ENCODE peak calls at places on chromosome 14, in nine cellular contexts. I is adrenal gland; R is activated CD8-positive, alpha-beta T cell treated with anti-CD3 and anti-CD28 coated beads, Interleukin-2, amount 10 ng/mL, durations not matched to agents 7 days and 5 days; F is HTR-8/SVneo; P is stimulated activated CD4-positive, alpha-beta T cell treated with anti-CD3 and anti-CD28 coated beads, Interleukin-15, amount 100 ng/mL, for 48 hours; T is anterior cingulate cortex; Q is HCT116; M is K562; O is right lobe of liver. Y is an unnamed sample.

GRCh38 chr14:77409131-77409533 is 14.2 kb downstream of the NOXRED1 start:
- DNase-seq in I (no peak), R (peak; percentile 21), F (no peak), P (no peak), T (no peak), Q (peak; percentile 21), M (no peak), O (no peak), Y (no peak)

GRCh38 chr14:68842298-68842697 is 49.4 kb upstream of the ZFP36L1 start:
- DNase-seq in I (no peak), R (no peak), F (no peak), P (no peak), T (no peak), Q (no peak), M (no peak), O (no peak), Y (no peak)

GRCh38 chr14:51534623-51535022 is 117.1 kb upstream of the FRMD6 start:
- DNase-seq in I (peak; percentile 25), R (no peak), F (no peak), P (no peak), T (no peak), Q (peak; percentile 71), M (no peak), O (peak; percentile 87), Y (no peak)

GRCh38 chr14:102424520-102424919 is 61.8 kb downstream of the TECPR2 start:
- DNase-seq in I (no peak), R (no peak), F (no peak), P (no peak), T (no peak), Q (no peak), M (no peak), O (no peak), Y (no peak)

GRCh38 chr14:102833341-102833740 is 56.1 kb downstream of the TRAF3 start:
- DNase-seq in I (no peak), R (no peak), F (no peak), P (no peak), T (no peak), Q (no peak), M (no peak), O (no peak), Y (no peak)

GRCh38 chr14:57833304-57833703 is 32.6 kb downstream of the SLC35F4 start:
- DNase-seq in I (peak; percentile 79), R (no peak), F (no peak), P (no peak), T (no peak), Q (peak; percentile 96), M (no peak), O (no peak), Y (no peak)

GRCh38 chr14:51382506-51382905 is 142.5 kb downstream of the TMX1 start:
- DNase-seq in I (no peak), R (no peak), F (no peak), P (no peak), T (no peak), Q (no peak), M (no peak), O (no peak), Y (no peak)

GRCh38 chr14:33914676-33915516 is 36.0 kb downstream of the EGLN3 start:
- DNase-seq in I (no peak), R (no peak), F (peak; percentile 58), P (no peak), T (no peak), Q (peak; percentile 79), M (peak; percentile 24), O (no peak), Y (no peak)

GRCh38 chr14:105281354-105282097 is 19.3 kb downstream of the BRF1 start:
- DNase-seq in I (peak; percentile 58), R (peak; percentile 45), F (peak; percentile 65), P (no peak), T (no peak), Q (no peak), M (peak; percentile 24), O (no peak), Y (no peak)

GRCh38 chr14:61229475-61229888 is 51.7 kb downstream of the TMEM30B start:
- DNase-seq in I (no peak), R (no peak), F (no peak), P (no peak), T (no peak), Q (no peak), M (no peak), O (no peak), Y (no peak)

GRCh38 chr14:72104011-72104613 is 171.9 kb downstream of the RGS6 start:
- DNase-seq in I (no peak), R (peak; percentile 54), F (no peak), P (peak; percentile 39), T (no peak), Q (peak; percentile 3), M (peak; percentile 52), O (no peak), Y (peak; percentile 5)

GRCh38 chr14:56794557-56795283 is 15.6 kb downstream of the OTX2 start:
- DNase-seq in I (no peak), R (no peak), F (no peak), P (no peak), T (no peak), Q (no peak), M (no peak), O (no peak), Y (no peak)

GRCh38 chr14:103656758-103657133 is 27.7 kb downstream of the KLC1 start:
- DNase-seq in I (no peak), R (no peak), F (no peak), P (no peak), T (no peak), Q (no peak), M (no peak), O (no peak), Y (no peak)

Y was measured in stimulated activated CD8-positive, alpha-beta memory T cell treated with anti-CD3 and anti-CD28 coated beads, Interleukin-15, amount 100 ng/mL, for 48 hours.